ENCODE peak calls at places on chromosomes 3 and 15, in four cellular contexts. Y is ovary, K is GM12865, A is breast epithelium. N is an unnamed sample.

GRCh38 chr3:188284455-188285212 is 130.7 kb downstream of the LPP start:
- DNase-seq in Y (no peak), A (no peak), K (peak; percentile 11), N (no peak)

GRCh38 chr3:72183489-72183888 is 398.5 kb upstream of the PROK2 start:
- DNase-seq in K (no peak), Y (no peak), A (no peak), N (no peak)

GRCh38 chr15:83305696-83306291 is 21.3 kb upstream of the BNC1 start:
- DNase-seq in A (peak; percentile 35), K (no peak), Y (no peak), N (no peak)

GRCh38 chr3:9135930-9136525 is 113.4 kb downstream of the SRGAP3 start:
- DNase-seq in K (no peak), A (no peak), Y (no peak), N (no peak)

GRCh38 chr3:124810970-124811369 is 76.2 kb downstream of the ITGB5 start:
- DNase-seq in A (no peak), K (no peak), Y (no peak), N (no peak)

GRCh38 chr3:10192953-10193691 is 28.4 kb downstream of the IRAK2 start:
- DNase-seq in A (no peak), Y (peak; percentile 31), K (peak; percentile 92), N (peak; percentile 53)

GRCh38 chr3:101195951-101196713 is 124.2 kb downstream of the IMPG2 start:
- DNase-seq in A (no peak), K (peak; percentile 19), Y (no peak), N (no peak)

GRCh38 chr15:23065836-23066235 is 26.5 kb upstream of the TUBGCP5 start:
- DNase-seq in Y (no peak), A (no peak), K (no peak), N (no peak)

GRCh38 chr15:94387442-94387841 is 156.1 kb downstream of the MCTP2 start:
- DNase-seq in A (no peak), K (no peak), Y (no peak), N (no peak)

GRCh38 chr3:56864090-56864489 is 62.3 kb upstream of the ARHGEF3 start:
- DNase-seq in A (no peak), Y (no peak), K (peak; percentile 60), N (no peak)

GRCh38 chr3:66809579-66809958 is 188.5 kb upstream of the KBTBD8 start:
- DNase-seq in K (peak; percentile 15), A (no peak), Y (no peak), N (no peak)

GRCh38 chr3:107855710-107856109 is 235.1 kb downstream of the CD47 start:
- DNase-seq in A (no peak), Y (no peak), K (peak; percentile 44), N (no peak)

GRCh38 chr3:15317164-15317477 is 15.3 kb downstream of the SH3BP5 start:
- DNase-seq in A (no peak), Y (no peak), K (no peak), N (no peak)

GRCh38 chr3:182470187-182470586 is 323.1 kb upstream of the ATP11B start:
- DNase-seq in A (no peak), K (no peak), Y (no peak), N (no peak)

GRCh38 chr3:37711721-37712120 is 150.0 kb upstream of the CTDSPL start:
- DNase-seq in Y (no peak), A (no peak), K (no peak), N (no peak)

GRCh38 chr3:37223084-37223975 is 48.9 kb upstream of the LRRFIP2 start:
- DNase-seq in K (no peak), A (no peak), Y (no peak), N (no peak)

GRCh38 chr3:132180337-132180791 is 136.8 kb upstream of the ACP3 start:
- DNase-seq in A (no peak), Y (no peak), K (peak; percentile 56), N (no peak)

GRCh38 chr3:120678984-120679383 is 3.1 kb downstream of the HGD start:
- DNase-seq in K (peak; percentile 5), A (no peak), Y (no peak), N (no peak)

GRCh38 chr3:99031778-99032177 is 130.3 kb upstream of the DCBLD2 start:
- DNase-seq in Y (no peak), A (no peak), K (no peak), N (no peak)

GRCh38 chr3:100075731-100076543 is 38.4 kb downstream of the FILIP1L start:
- DNase-seq in A (no peak), Y (no peak), K (no peak), N (no peak)

GRCh38 chr3:159616234-159616825 is 372.3 kb upstream of the IL12A start:
- DNase-seq in K (no peak), A (no peak), Y (no peak), N (no peak)

GRCh38 chr15:96354731-96355560 is 24.4 kb downstream of the NR2F2 start:
- DNase-seq in Y (peak; percentile 63), K (no peak), A (no peak), N (no peak)

GRCh38 chr3:15728766-15729165 is 69.0 kb downstream of the ANKRD28 start:
- DNase-seq in K (no peak), Y (no peak), A (no peak), N (no peak)

GRCh38 chr15:47516576-47517371 is 200.5 kb upstream of the SEMA6D start:
- DNase-seq in K (no peak), A (no peak), Y (no peak), N (no peak)

GRCh38 chr3:188661801-188662200 is 507.8 kb downstream of the LPP start:
- DNase-seq in K (no peak), Y (no peak), A (no peak), N (no peak)

GRCh38 chr3:12629560-12629959 is 34.4 kb downstream of the RAF1 start:
- DNase-seq in K (no peak), Y (no peak), A (no peak), N (no peak)

GRCh38 chr15:71753346-71753745 is 57.0 kb upstream of the NR2E3 start:
- DNase-seq in A (no peak), Y (no peak), K (no peak), N (no peak)

GRCh38 chr3:19881036-19881435 is 53.0 kb downstream of the EFHB start:
- DNase-seq in K (no peak), A (no peak), Y (no peak), N (no peak)

GRCh38 chr3:19881852-19882251 is 52.2 kb downstream of the EFHB start:
- DNase-seq in K (no peak), A (no peak), Y (no peak), N (no peak)

GRCh38 chr3:19888428-19889152 is 45.4 kb downstream of the EFHB start:
- DNase-seq in K (no peak), A (no peak), Y (no peak), N (no peak)

GRCh38 chr3:19886404-19886803 is 47.6 kb downstream of the EFHB start:
- DNase-seq in A (no peak), Y (no peak), K (no peak), N (no peak)

DNA sequence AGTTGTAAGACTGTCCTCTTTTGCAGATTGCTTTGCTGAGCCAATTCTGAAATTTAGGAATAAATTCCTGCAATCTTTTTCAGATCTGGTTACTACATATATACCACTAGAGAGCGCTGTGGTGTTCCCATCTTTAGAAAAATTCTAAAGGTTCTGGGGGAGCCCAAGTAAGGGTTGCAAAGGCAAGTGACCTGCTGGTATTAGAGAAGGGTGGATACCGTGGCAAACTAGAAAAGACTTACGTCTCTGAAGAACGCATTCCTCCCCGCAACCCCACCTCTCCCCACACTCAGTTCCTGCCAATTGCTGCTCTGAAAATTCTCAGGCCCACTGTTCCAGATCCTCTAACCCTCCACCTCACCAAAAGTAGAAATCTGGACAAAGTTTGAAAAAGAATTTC is 48.5 kb downstream of the EFHB start:
- DNase-seq in A (no peak), K (peak; percentile 47), Y (no peak), N (no peak)
- TF ChIP-seq CTCF in A (no peak), K (peak; percentile 47), Y (no peak), N (no peak)

DNA sequence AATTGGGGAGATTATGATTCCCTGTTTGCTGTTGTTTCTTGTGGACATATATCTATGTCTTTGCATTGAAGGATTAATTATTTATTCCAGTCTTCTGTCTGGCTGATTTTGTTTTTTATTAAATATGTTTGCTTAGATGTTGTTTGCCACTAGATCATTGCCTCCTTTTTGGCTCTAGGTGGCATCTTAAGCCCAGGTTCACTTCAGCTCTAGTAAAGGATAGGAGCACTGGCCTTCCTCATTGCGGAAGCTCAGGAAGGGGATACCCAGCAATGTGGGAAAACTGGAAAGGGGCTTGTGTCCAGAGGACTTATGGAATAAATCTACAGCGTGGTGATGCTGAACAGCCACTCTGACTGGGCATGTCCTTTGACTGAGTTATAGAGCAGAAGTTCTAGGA is 821.6 kb downstream of the PDCD6IP start:
- DNase-seq in Y (no peak), A (no peak), K (no peak), N (no peak)
- TF ChIP-seq CTCF in Y (no peak), A (no peak), K (no peak), N (no peak)

GRCh38 chr3:169573129-169573528 is 90.4 kb downstream of the MECOM start:
- DNase-seq in A (no peak), Y (no peak), K (no peak), N (no peak)
- TF ChIP-seq CTCF in A (no peak), Y (no peak), K (no peak), N (no peak)

GRCh38 chr3:122414391-122414790 is 1.5 kb downstream of the WDR5B start:
- DNase-seq in A (no peak), Y (no peak), K (no peak), N (no peak)

GRCh38 chr3:122421101-122421500 is 5.2 kb upstream of the WDR5B start:
- DNase-seq in K (no peak), Y (no peak), A (no peak), N (no peak)

GRCh38 chr3:122415104-122415744 is 638 bp downstream of the WDR5B start:
- DNase-seq in Y (peak; percentile 31), K (peak; percentile 86), A (peak; percentile 44), N (peak; percentile 20)

GRCh38 chr3:122416966-122417365 is 1.1 kb upstream of the WDR5B start:
- DNase-seq in K (no peak), Y (no peak), A (no peak), N (no peak)

DNA sequence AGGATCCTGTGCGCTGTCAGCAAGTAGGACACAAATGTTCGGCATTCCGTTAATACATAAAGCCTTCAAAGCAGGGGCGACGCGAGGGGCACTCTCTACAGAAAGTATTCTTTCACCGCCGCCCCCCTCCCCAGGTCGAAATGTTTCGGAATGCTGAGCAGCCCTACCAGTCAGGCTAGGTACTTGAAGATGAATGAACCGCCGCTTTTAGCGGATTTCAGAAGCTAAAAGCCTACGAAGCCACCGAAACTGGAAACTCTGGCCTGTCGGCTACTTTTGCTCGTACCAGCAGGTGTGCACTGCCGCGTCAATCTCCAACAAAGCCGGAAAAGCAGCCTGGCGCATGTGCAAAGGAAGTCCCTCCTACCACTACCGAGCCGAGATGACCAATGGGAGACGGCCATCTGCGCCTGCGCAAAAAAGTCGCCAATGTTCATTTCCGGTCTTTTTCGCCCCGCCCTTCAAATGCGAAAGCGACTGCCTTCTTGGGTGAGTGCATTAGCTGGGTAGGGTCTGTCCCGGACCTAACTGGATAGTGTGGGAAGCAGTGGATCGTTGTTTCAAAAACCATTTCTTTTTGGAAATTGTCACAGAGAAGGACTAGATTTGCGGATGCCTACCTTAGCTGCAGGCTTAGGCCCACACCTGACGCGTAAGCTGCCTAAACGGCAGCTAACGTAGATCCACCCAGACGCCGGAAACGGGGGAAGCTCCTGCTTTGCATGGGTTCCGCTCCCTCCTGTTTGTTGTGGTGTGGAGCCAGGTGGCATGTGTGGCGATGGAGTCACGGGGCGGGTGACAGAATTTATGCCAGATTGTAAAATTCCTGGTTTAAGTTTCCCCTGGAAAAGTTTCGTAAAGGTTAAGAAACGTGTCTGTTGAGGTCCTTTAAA is at the start of gene WDR5B:
- DNase-seq in K (peak; percentile 99), Y (peak; percentile 98), A (peak; percentile 97), N (peak; percentile 95)
- TF ChIP-seq CTCF in K (no peak), Y (no peak), A (no peak), N (no peak)

N was measured in activated B cell treated with CpG ODN at 0.5 μM for 24 hours.